ENCODE peak calls at places on chromosomes 16 and 17, in four cellular contexts. One of them, this sample, is unnamed.

GRCh38 chr17:73347355-73347754 is 35.6 kb upstream of the CDC42EP4 start:
- DNase-seq in HFF-Myc: no peak
- DNase-seq in glutamatergic neuron: no peak
- DNase-seq in BE2C: no peak
- DNase-seq in this sample: no peak

GRCh38 chr16:75471723-75472634 is 7.5 kb upstream of the TMEM170A start:
- DNase-seq in glutamatergic neuron: peak
- DNase-seq in HFF-Myc: peak
- DNase-seq in BE2C: peak
- DNase-seq in this sample: peak

GRCh38 chr17:51391992-51392654 is 131.8 kb downstream of the UTP18 start:
- DNase-seq in HFF-Myc: no peak
- DNase-seq in BE2C: no peak
- DNase-seq in glutamatergic neuron: no peak
- DNase-seq in this sample: no peak

GRCh38 chr16:3375680-3376079 is 20.0 kb downstream of the OR2C1 start:
- DNase-seq in glutamatergic neuron: no peak
- DNase-seq in HFF-Myc: no peak
- DNase-seq in BE2C: no peak
- DNase-seq in this sample: no peak

GRCh38 chr17:82302991-82303943 is 14.1 kb downstream of the CD7 start:
- DNase-seq in glutamatergic neuron: peak
- DNase-seq in HFF-Myc: no peak
- DNase-seq in BE2C: peak
- DNase-seq in this sample: no peak

GRCh38 chr17:10879110-10879509 is 41.2 kb upstream of the PIRT start:
- DNase-seq in glutamatergic neuron: peak
- DNase-seq in HFF-Myc: no peak
- DNase-seq in BE2C: no peak
- DNase-seq in this sample: peak

GRCh38 chr17:41667280-41668008 is 21.2 kb upstream of the EIF1 start:
- DNase-seq in HFF-Myc: no peak
- DNase-seq in glutamatergic neuron: no peak
- DNase-seq in BE2C: no peak
- DNase-seq in this sample: no peak

GRCh38 chr17:43834106-43834505 is 1.2 kb upstream of the MPP3 start:
- DNase-seq in HFF-Myc: peak
- DNase-seq in BE2C: no peak
- DNase-seq in glutamatergic neuron: no peak
- DNase-seq in this sample: no peak

GRCh38 chr17:66904760-66905637 is 59.5 kb upstream of the CACNG4 start:
- DNase-seq in BE2C: peak
- DNase-seq in glutamatergic neuron: no peak
- DNase-seq in HFF-Myc: no peak
- DNase-seq in this sample: no peak

GRCh38 chr16:27097671-27098275 is 31.0 kb downstream of the C16orf82 start:
- DNase-seq in HFF-Myc: no peak
- DNase-seq in BE2C: no peak
- DNase-seq in glutamatergic neuron: no peak
- DNase-seq in this sample: no peak

GRCh38 chr17:57604771-57605733 is 140.0 kb downstream of the CCDC182 start:
- DNase-seq in BE2C: peak
- DNase-seq in glutamatergic neuron: peak
- DNase-seq in HFF-Myc: no peak
- DNase-seq in this sample: peak
- TF ChIP-seq CTCF in BE2C: peak
- TF ChIP-seq CTCF in glutamatergic neuron: no peak
- TF ChIP-seq CTCF in HFF-Myc: no peak
- TF ChIP-seq CTCF in this sample: no peak

DNA sequence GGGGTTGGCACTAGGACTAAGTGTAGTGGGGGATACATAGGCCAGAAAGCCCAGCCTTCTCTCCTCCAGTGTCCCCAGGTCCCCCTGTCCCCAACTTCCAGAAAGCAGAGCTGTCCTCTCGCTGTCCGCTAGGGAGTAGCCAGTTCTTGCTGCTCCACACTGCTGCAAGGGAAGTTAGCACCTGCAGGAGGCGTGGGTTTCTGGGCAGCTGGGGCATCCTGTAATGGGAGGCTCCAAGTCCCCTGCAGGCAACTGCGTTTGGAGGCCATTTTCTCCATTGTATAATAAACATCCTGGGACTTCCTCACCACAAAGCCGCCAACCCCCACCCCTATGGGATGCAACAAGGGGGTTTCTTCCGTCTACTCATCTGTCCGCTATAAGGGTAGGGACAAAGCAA is 1.7 kb downstream of the RPRML start:
- DNase-seq in glutamatergic neuron: peak
- DNase-seq in BE2C: peak
- DNase-seq in HFF-Myc: peak
- DNase-seq in this sample: peak
- TF ChIP-seq CTCF in glutamatergic neuron: peak
- TF ChIP-seq CTCF in BE2C: peak
- TF ChIP-seq CTCF in HFF-Myc: peak
- TF ChIP-seq CTCF in this sample: peak

GRCh38 chr17:34645636-34646035 is 66.3 kb downstream of the TMEM132E start:
- DNase-seq in BE2C: peak
- DNase-seq in glutamatergic neuron: no peak
- DNase-seq in HFF-Myc: no peak
- DNase-seq in this sample: no peak
- TF ChIP-seq CTCF in BE2C: no peak
- TF ChIP-seq CTCF in glutamatergic neuron: no peak
- TF ChIP-seq CTCF in HFF-Myc: no peak
- TF ChIP-seq CTCF in this sample: no peak

DNA sequence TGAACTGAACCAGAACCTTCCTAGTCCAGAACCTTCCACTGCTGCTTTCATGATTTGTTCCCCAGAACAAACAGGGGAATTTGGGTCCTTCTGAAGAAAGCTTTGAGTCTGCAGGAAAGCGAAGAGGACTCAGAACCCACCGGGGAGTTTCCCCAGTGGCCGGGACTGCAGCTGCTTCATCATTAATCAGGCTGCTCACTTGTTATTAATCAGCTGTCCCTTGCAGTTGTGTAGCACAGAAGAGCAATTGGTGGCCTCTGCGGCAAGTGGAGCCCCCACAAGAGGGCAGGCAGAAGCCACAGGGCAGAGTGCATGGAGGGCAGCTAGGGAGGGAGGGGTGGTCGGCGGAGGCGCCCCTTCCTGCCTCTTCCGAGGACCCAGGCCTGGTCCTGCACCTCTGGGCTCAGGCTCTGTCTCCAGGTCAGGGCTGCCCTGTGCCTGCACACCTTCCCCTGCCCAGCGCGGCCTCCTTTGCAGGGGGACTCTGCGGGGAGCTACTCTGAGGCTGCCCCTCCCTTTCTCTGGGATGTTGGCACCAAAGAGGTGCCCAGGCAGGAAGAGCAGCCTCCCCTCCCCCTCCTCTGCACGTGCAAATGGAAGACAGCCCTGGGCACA is 6.9 kb downstream of the CCL17 start:
- DNase-seq in HFF-Myc: no peak
- DNase-seq in BE2C: no peak
- DNase-seq in glutamatergic neuron: no peak
- DNase-seq in this sample: no peak
- TF ChIP-seq CTCF in HFF-Myc: no peak
- TF ChIP-seq CTCF in BE2C: no peak
- TF ChIP-seq CTCF in glutamatergic neuron: no peak
- TF ChIP-seq CTCF in this sample: no peak

This sample was measured in nephron progenitor cell.